ENCODE peak calls at places on chromosomes 12 and 14, in four cellular contexts. One of them, this sample, is unnamed.

GRCh38 chr14:32256606-32257005 is 53.5 kb upstream of the RNU6-8 start:
- DNase-seq in K562: no peak
- DNase-seq in H1: no peak
- DNase-seq in HepG2: no peak
- DNase-seq in this sample: no peak

GRCh38 chr14:69543341-69544249 is 31.1 kb downstream of the CCDC177 start:
- DNase-seq in K562: no peak
- DNase-seq in H1: no peak
- DNase-seq in HepG2: no peak
- DNase-seq in this sample: no peak

GRCh38 chr12:7638064-7638763 is 27.5 kb downstream of the APOBEC1 start:
- DNase-seq in K562: no peak
- DNase-seq in HepG2: no peak
- DNase-seq in H1: peak
- DNase-seq in this sample: peak

GRCh38 chr14:74562515-74563232 is 49.4 kb downstream of the LTBP2 start:
- DNase-seq in HepG2: peak
- DNase-seq in H1: no peak
- DNase-seq in K562: no peak
- DNase-seq in this sample: no peak

GRCh38 chr14:74922752-74923401 is at the start of gene RPS6KL1:
- DNase-seq in H1: peak
- DNase-seq in HepG2: peak
- DNase-seq in K562: peak
- DNase-seq in this sample: peak

GRCh38 chr14:68936980-68937379 is 42.1 kb downstream of the ACTN1 start:
- DNase-seq in H1: no peak
- DNase-seq in K562: no peak
- DNase-seq in HepG2: no peak
- DNase-seq in this sample: no peak

GRCh38 chr12:131755305-131756113 is 44.6 kb downstream of the SFSWAP start:
- DNase-seq in HepG2: peak
- DNase-seq in K562: peak
- DNase-seq in H1: no peak
- DNase-seq in this sample: peak

GRCh38 chr12:74646831-74647230 is 109.2 kb downstream of the ATXN7L3B start:
- DNase-seq in K562: no peak
- DNase-seq in H1: no peak
- DNase-seq in HepG2: no peak
- DNase-seq in this sample: no peak

GRCh38 chr12:132145334-132145733 is 1.1 kb downstream of the NOC4L start:
- DNase-seq in K562: no peak
- DNase-seq in H1: no peak
- DNase-seq in HepG2: no peak
- DNase-seq in this sample: no peak

GRCh38 chr12:108616359-108616758 is 17.3 kb downstream of the SELPLG start:
- DNase-seq in K562: no peak
- DNase-seq in H1: no peak
- DNase-seq in HepG2: no peak
- DNase-seq in this sample: no peak

GRCh38 chr14:24816011-24816928 is 182.3 kb upstream of the GZMB start:
- DNase-seq in HepG2: peak
- DNase-seq in K562: no peak
- DNase-seq in H1: no peak
- DNase-seq in this sample: no peak

GRCh38 chr12:122079532-122080081 is 1.1 kb downstream of the MLXIP start:
- DNase-seq in H1: no peak
- DNase-seq in K562: no peak
- DNase-seq in HepG2: no peak
- DNase-seq in this sample: no peak

GRCh38 chr12:82870825-82871377 is 184.2 kb downstream of the TMTC2 start:
- DNase-seq in K562: no peak
- DNase-seq in H1: no peak
- DNase-seq in HepG2: no peak
- DNase-seq in this sample: no peak

GRCh38 chr12:54716284-54716683 is 68.1 kb upstream of the DCD start:
- DNase-seq in HepG2: no peak
- DNase-seq in H1: no peak
- DNase-seq in K562: no peak
- DNase-seq in this sample: no peak

GRCh38 chr12:124490584-124491305 is 76.7 kb downstream of the NCOR2 start:
- DNase-seq in HepG2: no peak
- DNase-seq in K562: peak
- DNase-seq in H1: no peak
- DNase-seq in this sample: no peak

GRCh38 chr14:94129111-94129757 is at the start of gene IFI27L2:
- DNase-seq in K562: peak
- DNase-seq in H1: peak
- DNase-seq in HepG2: peak
- DNase-seq in this sample: peak

GRCh38 chr12:19988457-19988856 is 379.9 kb upstream of the PDE3A start:
- DNase-seq in K562: no peak
- DNase-seq in H1: no peak
- DNase-seq in HepG2: no peak
- DNase-seq in this sample: no peak

GRCh38 chr12:55966408-55967281 is at the start of gene CDK2:
- DNase-seq in H1: no peak
- DNase-seq in HepG2: peak
- DNase-seq in K562: peak
- DNase-seq in this sample: peak

GRCh38 chr12:45893240-45893639 is 97.1 kb downstream of the SCAF11 start:
- DNase-seq in H1: no peak
- DNase-seq in K562: peak
- DNase-seq in HepG2: peak
- DNase-seq in this sample: no peak
- TF ChIP-seq SP1 in H1: no peak
- TF ChIP-seq SP1 in K562: no peak
- TF ChIP-seq SP1 in HepG2: no peak
- TF ChIP-seq SP1 in this sample: no peak

GRCh38 chr14:96011131-96011530 is 28.0 kb upstream of the C14orf132 start:
- DNase-seq in HepG2: no peak
- DNase-seq in H1: no peak
- DNase-seq in K562: no peak
- DNase-seq in this sample: no peak

GRCh38 chr14:96016761-96017160 is 22.4 kb upstream of the C14orf132 start:
- DNase-seq in H1: no peak
- DNase-seq in K562: no peak
- DNase-seq in HepG2: no peak
- DNase-seq in this sample: no peak

DNA sequence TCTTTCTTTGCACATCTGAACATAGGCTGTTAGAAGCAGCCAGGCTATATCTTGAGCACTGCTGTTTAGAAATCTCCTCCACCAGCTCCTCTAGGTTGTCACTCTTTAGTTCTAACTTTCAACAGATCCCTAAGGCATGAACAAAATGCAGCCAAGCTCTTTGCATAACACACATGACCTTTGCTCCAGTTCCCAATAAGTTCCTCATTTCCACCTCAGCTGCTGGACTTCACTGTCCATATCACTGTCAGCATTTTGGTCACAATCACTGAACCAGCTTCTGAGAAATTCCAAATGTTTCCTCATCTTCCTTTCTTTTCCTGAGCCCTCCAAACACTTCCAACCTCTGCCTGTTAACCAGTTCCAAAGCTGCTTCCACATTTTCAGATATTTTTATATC is 27.6 kb upstream of the C14orf132 start:
- DNase-seq in H1: no peak
- DNase-seq in HepG2: no peak
- DNase-seq in K562: no peak
- DNase-seq in this sample: no peak
- TF ChIP-seq JUN in H1: no peak
- TF ChIP-seq JUN in HepG2: no peak
- TF ChIP-seq JUN in K562: no peak
- TF ChIP-seq JUN in this sample: no peak

GRCh38 chr14:35534130-35534883 is at the start of gene INSM2:
- DNase-seq in K562: peak
- DNase-seq in H1: no peak
- DNase-seq in HepG2: no peak
- DNase-seq in this sample: no peak
- TF ChIP-seq CTCF in K562: no peak
- TF ChIP-seq CTCF in H1: peak
- TF ChIP-seq CTCF in HepG2: peak
- TF ChIP-seq CTCF in this sample: no peak

DNA sequence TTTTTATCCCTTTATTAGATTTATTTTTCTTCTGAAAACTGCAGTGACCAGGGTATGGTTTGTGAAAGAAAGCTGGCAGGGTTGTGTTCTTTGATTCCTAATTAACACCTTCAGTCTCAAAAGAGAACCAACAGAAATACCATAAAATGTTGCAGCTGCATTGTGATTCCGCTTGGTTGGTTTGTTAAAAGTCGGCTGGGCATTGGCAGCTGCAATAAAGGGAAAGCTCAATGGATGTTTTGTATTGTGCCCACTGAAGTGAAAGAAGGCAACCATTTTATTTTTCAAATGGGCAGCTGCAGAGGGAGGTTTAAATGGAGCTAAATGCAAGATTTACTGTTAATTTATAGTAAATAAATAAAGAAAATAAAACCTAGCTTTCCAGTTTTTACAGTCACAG is 16.7 kb downstream of the LGR5 start:
- DNase-seq in HepG2: no peak
- DNase-seq in H1: no peak
- DNase-seq in K562: no peak
- DNase-seq in this sample: no peak
- TF ChIP-seq SP1 in HepG2: no peak
- TF ChIP-seq SP1 in H1: no peak
- TF ChIP-seq SP1 in K562: no peak
- TF ChIP-seq SP1 in this sample: no peak

GRCh38 chr12:23098110-23099049 is 473.4 kb downstream of the ETNK1 start:
- DNase-seq in K562: no peak
- DNase-seq in H1: no peak
- DNase-seq in HepG2: no peak
- DNase-seq in this sample: no peak
- TF ChIP-seq JUN in K562: no peak
- TF ChIP-seq JUN in H1: no peak
- TF ChIP-seq JUN in HepG2: no peak
- TF ChIP-seq JUN in this sample: no peak

GRCh38 chr12:77594386-77594785 is 236.3 kb upstream of the NAV3 start:
- DNase-seq in HepG2: no peak
- DNase-seq in K562: no peak
- DNase-seq in H1: no peak
- DNase-seq in this sample: no peak

GRCh38 chr12:77590306-77590705 is 240.4 kb upstream of the NAV3 start:
- DNase-seq in HepG2: no peak
- DNase-seq in K562: no peak
- DNase-seq in H1: no peak
- DNase-seq in this sample: no peak

DNA sequence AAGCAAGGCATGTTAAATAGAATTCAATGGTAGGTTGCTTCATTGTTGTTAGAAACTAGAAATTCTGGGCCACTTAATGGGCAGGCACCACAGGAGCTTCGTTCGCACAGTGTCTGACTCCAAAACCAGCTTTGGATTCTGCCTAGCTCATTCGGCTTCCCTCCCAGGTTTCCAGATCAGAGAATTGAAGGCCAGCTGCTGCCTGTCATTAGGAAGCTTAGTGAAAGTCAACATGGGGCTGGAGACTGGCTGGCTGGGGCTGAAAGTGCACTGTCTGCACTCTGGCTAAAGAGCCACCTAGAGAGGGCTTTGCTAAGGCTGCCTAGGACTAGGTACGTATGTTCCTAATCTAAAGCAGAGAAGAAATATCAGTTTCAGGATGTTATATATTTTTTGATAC is 238.7 kb upstream of the NAV3 start:
- DNase-seq in K562: no peak
- DNase-seq in HepG2: no peak
- DNase-seq in H1: no peak
- DNase-seq in this sample: no peak
- TF ChIP-seq CTCF in K562: no peak
- TF ChIP-seq CTCF in HepG2: no peak
- TF ChIP-seq CTCF in H1: no peak
- TF ChIP-seq CTCF in this sample: no peak

GRCh38 chr12:80553316-80553715 is 109.3 kb downstream of the PTPRQ start:
- DNase-seq in K562: no peak
- DNase-seq in HepG2: no peak
- DNase-seq in H1: no peak
- DNase-seq in this sample: no peak
- TF ChIP-seq SP1 in K562: no peak
- TF ChIP-seq SP1 in HepG2: no peak
- TF ChIP-seq SP1 in H1: no peak
- TF ChIP-seq SP1 in this sample: no peak

DNA sequence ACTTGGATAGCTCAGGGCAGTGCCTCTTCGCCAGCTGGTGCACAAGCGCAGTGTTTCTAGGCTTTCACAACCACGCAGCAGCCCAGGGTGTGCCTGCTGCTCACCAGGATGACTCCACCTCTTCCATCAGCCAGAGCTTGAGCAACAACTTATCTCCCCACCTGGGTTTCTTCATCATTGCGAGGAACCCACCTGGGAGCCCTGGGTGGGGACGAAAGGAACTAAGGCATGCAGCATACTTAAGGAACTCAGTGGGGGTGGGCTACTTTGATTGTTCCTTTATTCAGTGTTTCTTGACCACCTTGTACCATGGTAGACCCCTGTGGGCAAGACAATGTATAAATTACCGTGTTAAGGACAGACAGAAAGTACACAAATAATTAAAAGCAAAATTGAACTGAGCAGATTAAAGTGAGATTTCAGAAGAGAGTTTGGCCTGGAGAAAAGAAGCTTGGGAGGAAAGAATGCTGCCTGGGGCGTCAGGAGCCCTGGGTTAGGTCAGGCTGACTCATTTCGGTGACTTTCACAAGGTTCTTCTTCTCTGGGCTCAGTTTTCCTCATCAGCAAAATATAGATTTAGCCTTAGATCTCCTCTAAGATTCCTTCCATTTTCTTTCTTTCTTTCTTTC is 22.9 kb downstream of the KRT18 start:
- DNase-seq in HepG2: peak
- DNase-seq in K562: no peak
- DNase-seq in H1: no peak
- DNase-seq in this sample: no peak
- TF ChIP-seq JUN in HepG2: no peak
- TF ChIP-seq JUN in K562: no peak
- TF ChIP-seq JUN in H1: no peak
- TF ChIP-seq JUN in this sample: no peak

GRCh38 chr12:66041651-66042363 is 88.7 kb downstream of the LLPH start:
- DNase-seq in K562: no peak
- DNase-seq in HepG2: no peak
- DNase-seq in H1: no peak
- DNase-seq in this sample: no peak

GRCh38 chr12:66035289-66035961 is 95.1 kb downstream of the LLPH start:
- DNase-seq in HepG2: peak
- DNase-seq in H1: no peak
- DNase-seq in K562: no peak
- DNase-seq in this sample: no peak

GRCh38 chr12:66032739-66033138 is 97.8 kb downstream of the LLPH start:
- DNase-seq in HepG2: no peak
- DNase-seq in H1: no peak
- DNase-seq in K562: no peak
- DNase-seq in this sample: no peak

GRCh38 chr12:66036317-66036716 is 94.2 kb downstream of the LLPH start:
- DNase-seq in K562: no peak
- DNase-seq in HepG2: peak
- DNase-seq in H1: no peak
- DNase-seq in this sample: no peak
- TF ChIP-seq CTCF in K562: no peak
- TF ChIP-seq CTCF in HepG2: no peak
- TF ChIP-seq CTCF in H1: no peak
- TF ChIP-seq CTCF in this sample: no peak